ENCODE peak calls at places on chromosomes 16 and 17, in eight cellular contexts. U is astrocyte of the cerebellum, Q is BE2C, Z is AG10803, T is sigmoid colon, R is SJCRH30, D is WERI-Rb-1, J is lower lobe of right lung. M is an unnamed sample.

GRCh38 chr16:85149776-85150175 is 37.5 kb upstream of the CIBAR2 start:
- DNase-seq in U (no peak), Q (peak), Z (no peak), T (peak), R (no peak), D (no peak), J (no peak), M (no peak)

GRCh38 chr17:43226393-43226792 is 2.0 kb downstream of the CCDC200 start:
- DNase-seq in U (no peak), Q (no peak), Z (no peak), T (peak), R (no peak), D (no peak), J (no peak), M (no peak)

GRCh38 chr17:69047368-69048263 is 13.1 kb downstream of the ABCA9 start:
- DNase-seq in U (peak), Q (no peak), Z (peak), T (peak), R (no peak), D (no peak), J (no peak), M (peak)

GRCh38 chr17:28570716-28571254 is 539 bp downstream of the PIGS start:
- DNase-seq in U (no peak), Q (peak), Z (no peak), T (peak), R (peak), D (peak), J (peak), M (no peak)

GRCh38 chr16:65697516-65697915 is 575.7 kb upstream of the CDH11 start:
- DNase-seq in U (no peak), Q (peak), Z (no peak), T (no peak), R (peak), D (no peak), J (no peak), M (no peak)

GRCh38 chr16:77555781-77556180 is 120.9 kb upstream of the ADAMTS18 start:
- DNase-seq in U (peak), Q (no peak), Z (no peak), T (no peak), R (no peak), D (no peak), J (no peak), M (no peak)

GRCh38 chr16:48420437-48420836 is 35.2 kb upstream of the SIAH1 start:
- DNase-seq in U (no peak), Q (no peak), Z (no peak), T (no peak), R (no peak), D (no peak), J (no peak), M (no peak)

GRCh38 chr16:17277981-17278381 is 192.8 kb downstream of the XYLT1 start:
- DNase-seq in U (no peak), Q (peak), Z (no peak), T (no peak), R (no peak), D (peak), J (no peak), M (no peak)

GRCh38 chr16:24309222-24309905 is 53.2 kb downstream of the CACNG3 start:
- DNase-seq in U (peak), Q (peak), Z (peak), T (no peak), R (peak), D (no peak), J (no peak), M (no peak)

GRCh38 chr16:67423634-67424575 is 7.0 kb upstream of the HSD11B2 start:
- DNase-seq in U (no peak), Q (no peak), Z (no peak), T (no peak), R (no peak), D (no peak), J (no peak), M (no peak)

GRCh38 chr17:14559720-14560119 is 258.8 kb downstream of the HS3ST3B1 start:
- DNase-seq in U (no peak), Q (no peak), Z (no peak), T (no peak), R (peak), D (no peak), J (no peak), M (no peak)

GRCh38 chr17:74737299-74738050 is 419 bp downstream of the RAB37 start:
- DNase-seq in U (no peak), Q (peak), Z (no peak), T (no peak), R (peak), D (peak), J (no peak), M (no peak)

GRCh38 chr17:48554412-48555090 is 9.6 kb upstream of the HOXB2 start:
- DNase-seq in U (no peak), Q (no peak), Z (no peak), T (peak), R (no peak), D (no peak), J (no peak), M (no peak)

GRCh38 chr17:48553837-48554236 is 8.9 kb upstream of the HOXB2 start:
- DNase-seq in U (no peak), Q (no peak), Z (no peak), T (no peak), R (no peak), D (no peak), J (no peak), M (no peak)

GRCh38 chr17:48551601-48552452 is 6.9 kb upstream of the HOXB2 start:
- DNase-seq in U (no peak), Q (no peak), Z (no peak), T (peak), R (no peak), D (no peak), J (no peak), M (no peak)

GRCh38 chr17:48552453-48553189 is 7.7 kb upstream of the HOXB2 start:
- DNase-seq in U (no peak), Q (no peak), Z (no peak), T (peak), R (no peak), D (no peak), J (no peak), M (no peak)

GRCh38 chr17:48553190-48553547 is 8.3 kb upstream of the HOXB2 start:
- DNase-seq in U (no peak), Q (no peak), Z (no peak), T (peak), R (no peak), D (no peak), J (no peak), M (no peak)
- H3K4me3 ChIP-seq in U (peak), Q (no peak), Z (peak), T (peak), R (no peak), D (no peak), J (peak), M (peak)

DNA sequence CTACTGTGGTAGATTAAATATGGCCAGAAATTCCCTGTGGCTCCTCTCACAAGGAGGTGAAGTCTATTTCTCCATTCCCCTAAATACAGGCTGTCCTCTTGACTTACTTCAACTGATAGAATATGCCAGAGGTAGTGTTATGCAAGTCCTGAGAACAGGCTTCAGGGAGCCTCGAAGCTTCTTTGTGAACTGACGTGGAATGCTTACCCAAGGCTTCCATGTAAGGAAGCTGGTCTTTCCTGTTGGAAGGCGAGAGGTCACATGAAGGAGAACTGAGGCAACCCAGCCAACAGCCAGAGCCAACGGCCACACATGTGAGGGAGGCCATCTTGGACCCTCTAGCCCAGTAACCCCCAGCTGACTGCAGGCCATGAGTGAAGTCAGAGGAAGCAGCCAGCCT is 267.9 kb downstream of the MRTFB start:
- DNase-seq in U (no peak), Q (no peak), Z (no peak), T (no peak), R (no peak), D (no peak), J (no peak), M (no peak)
- H3K4me3 ChIP-seq in U (no peak), Q (no peak), Z (no peak), T (no peak), R (no peak), D (no peak), J (no peak), M (no peak)

GRCh38 chr17:72421128-72422092 is 300.6 kb downstream of the SOX9 start:
- DNase-seq in U (peak), Q (peak), Z (peak), T (no peak), R (peak), D (no peak), J (no peak), M (peak)
- H3K4me3 ChIP-seq in U (no peak), Q (no peak), Z (no peak), T (no peak), R (no peak), D (no peak), J (no peak), M (no peak)

GRCh38 chr17:11598274-11599221 is at the start of gene DNAH9:
- DNase-seq in U (peak), Q (peak), Z (peak), T (peak), R (no peak), D (peak), J (peak), M (no peak)
- H3K4me3 ChIP-seq in U (peak), Q (peak), Z (no peak), T (peak), R (no peak), D (peak), J (peak), M (no peak)

DNA sequence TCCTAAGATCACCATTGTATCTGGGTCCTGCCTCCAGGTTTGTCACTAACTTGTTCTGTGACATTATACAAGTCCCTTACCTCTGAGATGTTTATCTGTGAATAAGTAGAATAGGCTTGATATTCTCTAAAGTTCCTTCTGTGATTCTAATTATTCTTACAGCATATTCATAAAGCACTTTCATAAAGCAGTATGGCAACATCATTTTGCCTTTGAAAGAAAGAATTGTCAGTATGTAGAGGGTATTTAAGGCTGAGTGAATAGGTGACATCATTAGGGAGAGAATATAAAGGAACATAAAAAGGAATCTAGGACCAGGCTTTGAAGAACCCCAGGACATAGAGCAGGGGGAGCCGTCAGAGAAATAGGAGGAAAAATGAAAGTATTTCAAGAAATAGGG is 15.6 kb downstream of the VMP1 start:
- DNase-seq in U (no peak), Q (no peak), Z (no peak), T (no peak), R (no peak), D (no peak), J (no peak), M (no peak)
- H3K4me3 ChIP-seq in U (no peak), Q (no peak), Z (no peak), T (no peak), R (no peak), D (no peak), J (no peak), M (no peak)

GRCh38 chr17:33924105-33924504 is 331.0 kb upstream of the CCL2 start:
- DNase-seq in U (no peak), Q (no peak), Z (no peak), T (no peak), R (no peak), D (no peak), J (no peak), M (no peak)
- H3K4me3 ChIP-seq in U (no peak), Q (no peak), Z (no peak), T (no peak), R (no peak), D (no peak), J (no peak), M (no peak)

DNA sequence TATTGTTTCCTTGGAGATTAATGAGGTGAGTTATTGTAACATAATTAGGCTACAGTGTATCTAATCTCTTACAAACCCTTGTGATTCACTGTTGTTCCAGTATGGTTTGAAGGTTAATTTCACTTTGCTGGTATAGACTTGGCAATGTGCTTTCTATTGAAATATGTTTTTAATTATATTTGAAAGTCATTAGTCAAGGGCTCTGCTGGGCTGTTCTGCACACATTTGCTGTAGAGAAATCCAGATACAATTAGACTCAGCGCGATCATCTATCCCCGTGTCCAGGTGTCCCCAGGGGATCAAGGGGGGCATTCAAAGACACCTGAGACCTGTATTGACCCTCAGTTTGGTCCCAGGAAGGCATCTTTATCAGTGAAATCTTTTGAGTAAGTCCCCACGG is 624.6 kb upstream of the EEF2KMT start:
- DNase-seq in U (no peak), Q (peak), Z (no peak), T (no peak), R (no peak), D (no peak), J (no peak), M (no peak)
- H3K4me3 ChIP-seq in U (no peak), Q (no peak), Z (no peak), T (no peak), R (no peak), D (no peak), J (no peak), M (no peak)

GRCh38 chr17:79005063-79005861 is 4.3 kb downstream of the CANT1 start:
- DNase-seq in U (no peak), Q (no peak), Z (no peak), T (peak), R (peak), D (peak), J (no peak), M (no peak)
- H3K4me3 ChIP-seq in U (no peak), Q (no peak), Z (no peak), T (no peak), R (no peak), D (no peak), J (no peak), M (no peak)